ENCODE peak calls at places on chromosome 11, in ten cellular contexts. One of them, this sample, is unnamed.

GRCh38 chr11:15976433-15977045 is 379.8 kb downstream of the SOX6 start:
- DNase-seq in cardiac muscle cell: peak; percentile 58
- DNase-seq in stomach: no peak
- DNase-seq in Peyer's patch: no peak
- DNase-seq in mesenchymal stem cell: peak; percentile 28
- DNase-seq in transverse colon: no peak
- DNase-seq in mesendoderm: no peak
- DNase-seq in Panc1: no peak
- DNase-seq in aorta: no peak
- DNase-seq in colonic mucosa: no peak
- DNase-seq in this sample: no peak

GRCh38 chr11:112315861-112316739 is 55.4 kb upstream of the PLET1 start:
- DNase-seq in Panc1: no peak
- DNase-seq in mesendoderm: no peak
- DNase-seq in aorta: no peak
- DNase-seq in cardiac muscle cell: no peak
- DNase-seq in colonic mucosa: no peak
- DNase-seq in stomach: no peak
- DNase-seq in Peyer's patch: no peak
- DNase-seq in transverse colon: no peak
- DNase-seq in mesenchymal stem cell: no peak
- DNase-seq in this sample: no peak

GRCh38 chr11:107679255-107680024 is 32.4 kb downstream of the SLN start:
- DNase-seq in aorta: no peak
- DNase-seq in Peyer's patch: no peak
- DNase-seq in stomach: no peak
- DNase-seq in colonic mucosa: no peak
- DNase-seq in mesendoderm: no peak
- DNase-seq in Panc1: no peak
- DNase-seq in cardiac muscle cell: no peak
- DNase-seq in transverse colon: no peak
- DNase-seq in mesenchymal stem cell: no peak
- DNase-seq in this sample: no peak

GRCh38 chr11:32304521-32304920 is 130.8 kb downstream of the WT1 start:
- DNase-seq in mesendoderm: no peak
- DNase-seq in aorta: no peak
- DNase-seq in mesenchymal stem cell: no peak
- DNase-seq in Panc1: no peak
- DNase-seq in cardiac muscle cell: no peak
- DNase-seq in transverse colon: no peak
- DNase-seq in Peyer's patch: no peak
- DNase-seq in stomach: no peak
- DNase-seq in colonic mucosa: no peak
- DNase-seq in this sample: no peak

GRCh38 chr11:128324051-128324481 is 263.3 kb downstream of the ETS1 start:
- DNase-seq in Panc1: no peak
- DNase-seq in Peyer's patch: no peak
- DNase-seq in transverse colon: no peak
- DNase-seq in mesendoderm: no peak
- DNase-seq in aorta: no peak
- DNase-seq in cardiac muscle cell: no peak
- DNase-seq in mesenchymal stem cell: no peak
- DNase-seq in colonic mucosa: no peak
- DNase-seq in stomach: no peak
- DNase-seq in this sample: peak; percentile 17

GRCh38 chr11:129146196-129146595 is 45.9 kb downstream of the ARHGAP32 start:
- DNase-seq in mesendoderm: no peak
- DNase-seq in cardiac muscle cell: peak; percentile 44
- DNase-seq in colonic mucosa: no peak
- DNase-seq in Peyer's patch: no peak
- DNase-seq in transverse colon: no peak
- DNase-seq in mesenchymal stem cell: peak; percentile 46
- DNase-seq in stomach: no peak
- DNase-seq in aorta: no peak
- DNase-seq in Panc1: no peak
- DNase-seq in this sample: no peak

GRCh38 chr11:41446107-41446506 is 13.3 kb downstream of the LRRC4C start:
- DNase-seq in transverse colon: no peak
- DNase-seq in mesenchymal stem cell: no peak
- DNase-seq in Peyer's patch: no peak
- DNase-seq in stomach: no peak
- DNase-seq in mesendoderm: no peak
- DNase-seq in aorta: no peak
- DNase-seq in Panc1: no peak
- DNase-seq in colonic mucosa: no peak
- DNase-seq in cardiac muscle cell: no peak
- DNase-seq in this sample: no peak

GRCh38 chr11:15589070-15589626 is 474.4 kb downstream of the INSC start:
- DNase-seq in aorta: no peak
- DNase-seq in Peyer's patch: no peak
- DNase-seq in mesendoderm: peak; percentile 98
- DNase-seq in transverse colon: no peak
- DNase-seq in Panc1: no peak
- DNase-seq in mesenchymal stem cell: no peak
- DNase-seq in stomach: no peak
- DNase-seq in colonic mucosa: no peak
- DNase-seq in cardiac muscle cell: no peak
- DNase-seq in this sample: no peak

GRCh38 chr11:70063555-70063954 is 14.6 kb upstream of the ANO1 start:
- DNase-seq in Peyer's patch: peak; percentile 17
- DNase-seq in stomach: no peak
- DNase-seq in transverse colon: no peak
- DNase-seq in mesendoderm: no peak
- DNase-seq in aorta: no peak
- DNase-seq in colonic mucosa: no peak
- DNase-seq in cardiac muscle cell: no peak
- DNase-seq in Panc1: no peak
- DNase-seq in mesenchymal stem cell: no peak
- DNase-seq in this sample: no peak
- H3K27ac ChIP-seq in Peyer's patch: no peak overlapping the region
- H3K27ac ChIP-seq in stomach: no peak overlapping the region
- H3K27ac ChIP-seq in transverse colon: no peak overlapping the region
- H3K27ac ChIP-seq in mesendoderm: no peak overlapping the region
- H3K27ac ChIP-seq in aorta: no peak overlapping the region
- H3K27ac ChIP-seq in colonic mucosa: no peak overlapping the region
- H3K27ac ChIP-seq in cardiac muscle cell: no peak overlapping the region
- H3K27ac ChIP-seq in Panc1: no peak overlapping the region
- H3K27ac ChIP-seq in mesenchymal stem cell: no peak overlapping the region
- H3K27ac ChIP-seq in this sample: no peak overlapping the region

GRCh38 chr11:64769283-64769682 is 9.1 kb downstream of the SF1 start:
- DNase-seq in Panc1: no peak
- DNase-seq in mesendoderm: no peak
- DNase-seq in mesenchymal stem cell: no peak
- DNase-seq in stomach: no peak
- DNase-seq in colonic mucosa: no peak
- DNase-seq in aorta: no peak
- DNase-seq in cardiac muscle cell: no peak
- DNase-seq in Peyer's patch: no peak
- DNase-seq in transverse colon: no peak
- DNase-seq in this sample: no peak
- H3K36me3 ChIP-seq in Panc1: peaks cover 79% of the 10 kb centered on the region
- H3K36me3 ChIP-seq in mesendoderm: peaks cover 60% of the 10 kb centered on the region
- H3K36me3 ChIP-seq in mesenchymal stem cell: peaks cover 73% of the 10 kb centered on the region
- H3K36me3 ChIP-seq in stomach: peaks cover 100% of the 10 kb centered on the region
- H3K36me3 ChIP-seq in colonic mucosa: peaks cover 73% of the 10 kb centered on the region
- H3K36me3 ChIP-seq in aorta: peaks cover 22% of the 10 kb centered on the region
- H3K36me3 ChIP-seq in cardiac muscle cell: peaks cover 100% of the 10 kb centered on the region
- H3K36me3 ChIP-seq in Peyer's patch: peaks cover 100% of the 10 kb centered on the region
- H3K36me3 ChIP-seq in transverse colon: no peaks in the 10 kb centered on the region
- H3K36me3 ChIP-seq in this sample: peaks cover 56% of the 10 kb centered on the region

GRCh38 chr11:72067266-72067665 is 13.1 kb downstream of the NUMA1 start:
- DNase-seq in Peyer's patch: no peak
- DNase-seq in aorta: no peak
- DNase-seq in Panc1: no peak
- DNase-seq in cardiac muscle cell: no peak
- DNase-seq in mesenchymal stem cell: no peak
- DNase-seq in transverse colon: no peak
- DNase-seq in colonic mucosa: no peak
- DNase-seq in mesendoderm: no peak
- DNase-seq in stomach: no peak
- DNase-seq in this sample: no peak

GRCh38 chr11:72066855-72067254 is 13.5 kb downstream of the NUMA1 start:
- DNase-seq in mesenchymal stem cell: no peak
- DNase-seq in Panc1: no peak
- DNase-seq in transverse colon: no peak
- DNase-seq in mesendoderm: no peak
- DNase-seq in stomach: no peak
- DNase-seq in cardiac muscle cell: no peak
- DNase-seq in aorta: no peak
- DNase-seq in Peyer's patch: no peak
- DNase-seq in colonic mucosa: no peak
- DNase-seq in this sample: no peak

GRCh38 chr11:72069787-72070251 is 10.5 kb downstream of the NUMA1 start:
- DNase-seq in Peyer's patch: peak; percentile 87
- DNase-seq in Panc1: peak; percentile 79
- DNase-seq in transverse colon: peak; percentile 83
- DNase-seq in mesendoderm: peak; percentile 71
- DNase-seq in colonic mucosa: peak; percentile 87
- DNase-seq in cardiac muscle cell: peak; percentile 85
- DNase-seq in stomach: peak; percentile 78
- DNase-seq in aorta: peak; percentile 95
- DNase-seq in mesenchymal stem cell: peak; percentile 88
- DNase-seq in this sample: peak; percentile 74

GRCh38 chr11:72069200-72069599 is 11.1 kb downstream of the NUMA1 start:
- DNase-seq in stomach: no peak
- DNase-seq in Peyer's patch: no peak
- DNase-seq in mesendoderm: no peak
- DNase-seq in aorta: no peak
- DNase-seq in cardiac muscle cell: no peak
- DNase-seq in colonic mucosa: no peak
- DNase-seq in mesenchymal stem cell: peak; percentile 69
- DNase-seq in Panc1: no peak
- DNase-seq in transverse colon: no peak
- DNase-seq in this sample: no peak

DNA sequence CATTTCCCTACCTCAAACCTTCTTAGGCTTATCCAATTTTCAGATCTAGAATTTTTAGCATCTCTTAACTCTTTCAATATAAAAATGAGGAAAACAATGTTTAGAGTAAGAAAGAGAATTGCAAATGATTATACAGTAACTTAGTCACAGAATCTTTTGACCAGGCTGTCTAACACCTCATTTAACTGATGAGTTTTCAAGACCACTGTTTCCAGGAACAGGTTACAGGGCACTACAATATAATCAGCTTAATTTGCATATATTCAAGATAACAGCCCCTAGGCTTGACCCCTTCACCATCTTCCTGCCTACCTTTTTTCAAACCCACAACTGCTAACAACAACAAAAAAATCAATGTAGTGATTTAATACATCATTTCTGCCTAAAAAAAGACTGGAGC is 12.7 kb downstream of the NUMA1 start:
- DNase-seq in cardiac muscle cell: no peak
- DNase-seq in Peyer's patch: no peak
- DNase-seq in transverse colon: no peak
- DNase-seq in Panc1: no peak
- DNase-seq in mesenchymal stem cell: no peak
- DNase-seq in mesendoderm: no peak
- DNase-seq in stomach: no peak
- DNase-seq in colonic mucosa: no peak
- DNase-seq in aorta: no peak
- DNase-seq in this sample: no peak
- H3K4me1 ChIP-seq in cardiac muscle cell: peaks cover 23% of the 10 kb centered on the region
- H3K4me1 ChIP-seq in Peyer's patch: no peaks in the 10 kb centered on the region
- H3K4me1 ChIP-seq in transverse colon: peaks cover 30% of the 10 kb centered on the region
- H3K4me1 ChIP-seq in Panc1: peaks cover 20% of the 10 kb centered on the region
- H3K4me1 ChIP-seq in mesenchymal stem cell: peaks cover 13% of the 10 kb centered on the region
- H3K4me1 ChIP-seq in mesendoderm: peaks cover 19% of the 10 kb centered on the region
- H3K4me1 ChIP-seq in stomach: peaks cover 65% of the 10 kb centered on the region
- H3K4me1 ChIP-seq in colonic mucosa: peaks cover 6% of the 10 kb centered on the region
- H3K4me1 ChIP-seq in aorta: peaks cover 5% of the 10 kb centered on the region
- H3K4me1 ChIP-seq in this sample: peaks cover 12% of the 10 kb centered on the region

DNA sequence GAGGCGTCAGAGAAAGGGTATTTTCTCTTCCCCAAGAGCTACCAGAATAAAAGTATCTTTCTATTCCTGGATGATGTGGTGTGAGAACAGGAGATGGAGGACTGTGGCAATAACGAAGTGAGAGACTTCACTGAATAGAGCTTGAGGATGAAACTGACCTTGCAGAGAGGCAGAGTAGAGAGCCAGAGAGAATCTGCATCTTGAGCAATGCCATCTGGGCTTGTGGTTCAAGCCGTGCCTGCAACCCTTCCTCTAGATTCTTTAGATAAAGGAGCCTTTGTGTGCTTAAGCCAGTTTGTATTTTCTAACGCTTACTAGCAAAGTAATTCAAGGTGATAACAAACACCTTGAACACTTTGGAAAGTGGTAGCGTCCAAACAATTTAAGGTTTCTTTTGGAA is 2.2 kb downstream of the ME3 start:
- DNase-seq in colonic mucosa: no peak
- DNase-seq in cardiac muscle cell: peak; percentile 85
- DNase-seq in mesendoderm: peak; percentile 48
- DNase-seq in Peyer's patch: no peak
- DNase-seq in transverse colon: no peak
- DNase-seq in stomach: no peak
- DNase-seq in mesenchymal stem cell: peak; percentile 81
- DNase-seq in Panc1: no peak
- DNase-seq in aorta: no peak
- DNase-seq in this sample: no peak
- H3K27ac ChIP-seq in colonic mucosa: no peak overlapping the region
- H3K27ac ChIP-seq in cardiac muscle cell: no peak overlapping the region
- H3K27ac ChIP-seq in mesendoderm: no peak overlapping the region
- H3K27ac ChIP-seq in Peyer's patch: peak overlapping the region; percentile 14
- H3K27ac ChIP-seq in transverse colon: peak overlapping the region; percentile 92
- H3K27ac ChIP-seq in stomach: peak overlapping the region; percentile 94
- H3K27ac ChIP-seq in mesenchymal stem cell: no peak overlapping the region
- H3K27ac ChIP-seq in Panc1: peak overlapping the region; percentile 99
- H3K27ac ChIP-seq in aorta: peak overlapping the region; percentile 20
- H3K27ac ChIP-seq in this sample: no peak overlapping the region